ENCODE peak calls at places on chromosomes 5 and 9, in five cellular contexts. B is H1, O is K562, L is breast epithelium, W is stomach. I is an unnamed sample.

GRCh38 chr5:137015540-137016116 is 483.5 kb downstream of the SPOCK1 start:
- DNase-seq in B (no peak), L (no peak), O (no peak), W (no peak), I (no peak)

GRCh38 chr5:109411627-109412026 is 1.9 kb upstream of the PJA2 start:
- DNase-seq in O (peak; percentile 25), W (no peak), B (no peak), L (no peak), I (no peak)

GRCh38 chr5:168153263-168153930 is 138.0 kb upstream of the WWC1 start:
- DNase-seq in L (no peak), O (no peak), W (no peak), B (no peak), I (no peak)

GRCh38 chr5:31382051-31382878 is 149.6 kb downstream of the DROSHA start:
- DNase-seq in W (no peak), B (no peak), O (no peak), L (no peak), I (no peak)

GRCh38 chr9:121529237-121529987 is 29.8 kb upstream of the GGTA1 start:
- DNase-seq in O (no peak), L (peak; percentile 92), B (no peak), W (peak; percentile 86), I (peak; percentile 75)

GRCh38 chr5:149452007-149452664 is 73.0 kb upstream of the IL17B start:
- DNase-seq in L (no peak), B (no peak), W (peak; percentile 84), O (peak; percentile 85), I (no peak)

GRCh38 chr5:44002381-44002901 is 386.8 kb downstream of the FGF10 start:
- DNase-seq in B (no peak), W (peak; percentile 74), L (peak; percentile 61), O (no peak), I (peak; percentile 15)

GRCh38 chr5:175842947-175843793 is 28.2 kb upstream of the CPLX2 start:
- DNase-seq in W (no peak), B (no peak), L (no peak), O (no peak), I (no peak)

GRCh38 chr9:4301971-4302427 is 2.1 kb upstream of the GLIS3 start:
- DNase-seq in B (no peak), L (no peak), O (no peak), W (no peak), I (no peak)

GRCh38 chr5:32709789-32710334 is 1.3 kb upstream of the NPR3 start:
- DNase-seq in W (peak; percentile 47), B (no peak), O (peak; percentile 68), L (no peak), I (peak; percentile 59)

GRCh38 chr5:62149894-62150293 is 156.1 kb upstream of the KIF2A start:
- DNase-seq in B (no peak), W (no peak), O (no peak), L (no peak), I (no peak)

GRCh38 chr9:93111371-93112115 is 15.5 kb downstream of the CARD19 start:
- DNase-seq in L (peak; percentile 47), O (no peak), B (no peak), W (no peak), I (no peak)

DNA sequence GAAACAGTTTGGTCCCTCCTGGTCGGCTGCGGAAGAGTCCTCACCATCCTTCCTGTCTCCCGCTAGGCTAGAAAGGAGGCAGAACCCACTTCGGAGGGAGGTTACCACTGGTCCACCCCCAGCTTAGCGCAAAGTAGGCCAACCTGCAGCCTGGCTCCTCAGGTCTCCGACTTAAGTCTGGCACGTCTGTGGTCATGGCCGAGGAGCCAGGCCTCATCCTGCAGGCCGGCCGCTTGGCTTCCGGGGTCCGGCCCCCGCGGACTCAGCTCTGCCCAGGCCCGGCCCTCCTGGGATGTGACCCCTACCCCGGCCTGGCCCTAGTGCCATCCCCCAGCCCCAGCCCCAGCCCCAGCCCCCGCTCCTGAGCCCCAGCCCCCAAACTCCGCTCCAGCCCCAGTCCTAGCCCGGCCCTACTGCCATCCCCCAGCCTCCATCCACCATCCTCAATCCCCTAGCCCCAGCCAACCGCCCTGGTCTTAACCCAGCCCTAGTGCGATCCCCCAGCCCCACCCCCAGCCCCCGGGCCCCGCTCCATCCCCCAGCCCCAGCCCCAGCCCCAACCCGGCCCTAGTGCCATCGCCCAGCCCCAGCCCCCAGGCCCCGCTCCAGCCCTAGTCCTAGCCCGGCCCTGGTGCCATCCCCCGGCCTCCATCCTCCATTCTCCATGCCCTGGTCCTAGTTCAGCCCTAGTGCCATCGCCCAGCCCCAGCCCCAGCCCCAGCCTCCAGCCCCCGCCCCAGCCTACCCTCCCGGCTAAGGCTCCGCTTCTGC is 588 bp downstream of the TOR1A start:
- DNase-seq in W (no peak), O (no peak), B (no peak), L (no peak), I (no peak)
- TF ChIP-seq POLR2A in W (no peak), O (peak; percentile 16), B (no peak), L (no peak), I (no peak)

DNA sequence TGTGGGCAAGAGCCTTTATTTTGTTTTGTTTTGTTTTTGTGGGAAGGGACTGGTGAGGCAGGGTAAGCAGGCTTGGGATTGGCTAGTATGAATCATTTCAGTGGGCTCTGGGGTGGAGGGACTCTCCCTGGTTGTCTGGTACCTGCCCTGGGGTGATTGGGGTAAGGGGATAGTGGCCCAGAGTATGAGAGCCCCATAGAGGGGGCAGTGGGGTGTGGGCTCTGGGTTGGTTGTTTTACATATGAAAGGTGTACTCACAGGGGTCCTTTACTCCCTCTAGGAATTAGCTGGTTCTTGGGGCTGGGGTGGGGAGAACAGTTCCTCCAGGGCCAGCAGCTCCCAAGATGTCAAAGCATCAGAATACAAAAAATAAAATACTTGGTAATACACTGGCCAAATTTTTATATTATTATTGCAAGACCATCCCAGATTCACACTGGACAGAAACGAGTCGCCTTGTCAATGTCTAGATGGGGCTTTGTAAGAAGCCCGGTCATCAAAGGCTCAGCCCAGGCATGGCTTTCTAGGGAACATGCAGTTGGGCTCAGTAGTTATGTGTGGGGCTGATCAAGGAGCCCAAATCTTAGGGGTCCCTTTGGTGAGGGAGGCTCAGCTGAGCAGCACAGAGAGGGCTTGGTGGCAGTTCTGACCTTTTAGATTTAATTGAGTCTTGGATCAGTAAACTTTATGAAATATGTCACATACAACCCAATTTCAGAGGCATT is 190.5 kb downstream of the NXNL2 start:
- DNase-seq in O (no peak), W (no peak), B (no peak), L (no peak), I (no peak)
- TF ChIP-seq POLR2AphosphoS5 in O (no peak), W (no peak), B (no peak), L (no peak), I (no peak)

GRCh38 chr9:18215626-18216025 is 258.3 kb upstream of the ADAMTSL1 start:
- DNase-seq in B (no peak), O (no peak), W (no peak), L (no peak), I (no peak)
- H3K27ac ChIP-seq in B (no peak overlapping the region), O (no peak overlapping the region), W (no peak overlapping the region), L (no peak overlapping the region), I (no peak overlapping the region)

DNA sequence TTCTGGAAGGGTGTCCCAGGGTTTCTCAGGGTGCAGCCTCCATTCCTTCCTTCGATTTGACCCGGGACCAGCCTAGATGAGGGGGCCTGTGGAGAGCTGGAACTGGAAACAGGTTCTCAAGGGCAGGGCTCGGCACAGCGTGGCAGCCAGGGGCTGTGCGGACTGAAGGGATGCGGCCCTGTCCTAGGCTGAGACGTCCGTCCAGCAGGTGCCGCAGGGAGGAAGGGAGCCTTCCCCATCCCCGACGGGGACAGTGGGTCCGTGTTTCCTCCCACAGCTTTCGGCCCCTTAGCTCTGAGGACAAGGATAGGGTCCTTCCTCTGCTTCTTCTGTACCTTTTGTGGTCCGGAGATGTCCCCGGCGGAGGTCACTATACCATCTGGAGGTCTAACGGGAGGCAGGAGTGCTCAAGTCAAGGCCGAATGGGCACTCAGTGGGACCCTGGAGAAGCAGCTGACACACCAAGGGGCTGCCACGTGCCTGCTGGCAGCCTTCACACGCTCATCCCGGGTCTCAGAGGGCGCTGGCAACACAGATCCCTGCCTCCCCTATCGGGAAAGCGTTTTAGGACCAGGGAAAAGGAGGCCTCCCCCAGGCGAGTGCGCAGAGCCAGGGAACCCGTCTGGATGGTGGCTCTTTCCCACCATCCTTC is 49.9 kb downstream of the USP20 start:
- DNase-seq in O (peak; percentile 76), B (no peak), W (peak; percentile 54), L (no peak), I (no peak)
- TF ChIP-seq POLR2A in O (no peak), B (no peak), W (no peak), L (no peak), I (no peak)

GRCh38 chr9:111298831-111299603 is 31.0 kb downstream of the OR2K2 start:
- DNase-seq in B (no peak), L (no peak), W (no peak), O (peak; percentile 26), I (peak; percentile 24)
- TF ChIP-seq POLR2AphosphoS5 in B (no peak), L (no peak), W (no peak), O (no peak), I (peak; percentile 28)

DNA sequence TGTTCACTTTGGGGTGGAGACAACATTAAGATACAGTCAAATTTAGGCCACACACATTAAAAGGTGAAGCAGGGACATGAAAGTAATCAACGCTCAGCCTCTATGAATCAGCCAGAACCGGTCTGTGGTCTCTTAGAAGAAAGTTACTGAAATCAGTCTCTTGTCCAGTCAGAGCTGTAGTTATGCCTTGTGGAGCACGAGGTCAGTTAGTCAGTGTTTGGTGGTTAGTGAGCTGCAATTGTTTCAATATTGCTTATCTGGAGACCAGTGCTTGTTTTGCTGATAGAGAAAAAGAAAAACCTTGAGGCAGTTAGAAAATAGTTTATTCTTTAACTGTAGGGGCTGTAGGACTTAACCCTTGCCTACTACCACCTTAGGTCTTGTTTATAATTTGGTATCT is 157.8 kb upstream of the RASEF start:
- DNase-seq in O (no peak), W (peak; percentile 44), B (no peak), L (no peak), I (no peak)
- H3K27ac ChIP-seq in O (no peak overlapping the region), W (peak overlapping the region; percentile 20), B (no peak overlapping the region), L (no peak overlapping the region), I (no peak overlapping the region)